ENCODE peak calls at places on chromosomes 7 and 10, in seven cellular contexts. B is H7; S is HT-29; Q is activated CD4-positive, CD25-positive, alpha-beta regulatory T cell treated with anti-CD3 and anti-CD28 coated beads, Interleukin-2, amount 50 U/mL, for 72 hours; H is iPS DF 19.7; W is IMR-90; F is amniotic epithelial cell. R is an unnamed sample.

GRCh38 chr10:98261436-98262277 is 6.3 kb downstream of the LOXL4 start:
- DNase-seq in B (no peak), S (no peak), Q (no peak), H (no peak), W (no peak), F (no peak), R (no peak)

GRCh38 chr10:17074548-17074860 is 55.1 kb downstream of the CUBN start:
- DNase-seq in B (no peak), S (no peak), Q (no peak), H (no peak), W (peak; percentile 52), F (no peak), R (no peak)

GRCh38 chr7:27198871-27199801 is 755 bp downstream of the HOXA13 start:
- DNase-seq in B (peak; percentile 87), S (peak; percentile 60), Q (peak; percentile 29), H (no peak), W (no peak), F (no peak), R (no peak)

GRCh38 chr10:47161465-47161864 is 138.5 kb upstream of the GDF10 start:
- DNase-seq in B (no peak), S (no peak), Q (no peak), H (no peak), W (no peak), F (no peak), R (no peak)

GRCh38 chr10:77539147-77539935 is 98.3 kb downstream of the KCNMA1 start:
- DNase-seq in B (no peak), S (no peak), Q (no peak), H (no peak), W (no peak), F (no peak), R (no peak)

GRCh38 chr10:109173910-109174309 is 749.4 kb downstream of the XPNPEP1 start:
- DNase-seq in B (no peak), S (no peak), Q (no peak), H (no peak), W (no peak), F (no peak), R (no peak)

GRCh38 chr10:59903871-59904270 is 2.5 kb downstream of the CCDC6 start:
- DNase-seq in B (no peak), S (no peak), Q (no peak), H (no peak), W (peak; percentile 22), F (peak; percentile 81), R (no peak)

GRCh38 chr10:86693721-86694369 is 25.5 kb downstream of the LDB3 start:
- DNase-seq in B (peak; percentile 85), S (peak; percentile 60), Q (no peak), H (no peak), W (peak; percentile 51), F (peak; percentile 36), R (no peak)

GRCh38 chr10:9052767-9053166 is 998.3 kb downstream of the GATA3 start:
- DNase-seq in B (no peak), S (no peak), Q (no peak), H (no peak), W (no peak), F (peak; percentile 3), R (no peak)

GRCh38 chr7:135936497-135937217 is 40.5 kb downstream of the MTPN start:
- DNase-seq in B (no peak), S (peak; percentile 10), Q (no peak), H (no peak), W (no peak), F (no peak), R (no peak)

GRCh38 chr7:17633099-17633498 is 307.2 kb downstream of the SNX13 start:
- DNase-seq in B (no peak), S (peak; percentile 42), Q (no peak), H (no peak), W (peak; percentile 59), F (peak; percentile 77), R (no peak)

R was measured in naive thymus-derived CD4-positive, alpha-beta T cell.